ENCODE peak calls at places on chromosomes 4 and X, in ten cellular contexts. H, Q, M, A, Z, P, N, F, V and E are unnamed samples. For H3K9me3, the result is how much of the 10 kb centered on the place peaks cover.

GRCh38 chr4:33998204-33998603 is 2246.1 kb downstream of the ARAP2 start:
- DNase-seq in N (no peak), H (no peak), M (no peak), Z (no peak), V (peak), P (no peak), Q (no peak), A (no peak), F (no peak), E (no peak)

GRCh38 chr4:76199664-76200211 is 13.9 kb downstream of the SCARB2 start:
- DNase-seq in A (no peak), F (no peak), P (no peak), Q (no peak), Z (peak), V (no peak), H (no peak), N (peak), M (no peak), E (no peak)

GRCh38 chr4:1973218-1973617 is 35.6 kb downstream of the NELFA start:
- DNase-seq in H (no peak), V (no peak), M (no peak), Q (no peak), F (no peak), Z (no peak), N (no peak), P (no peak), A (no peak), E (no peak)

GRCh38 chrX:2391869-2392606 is 108.7 kb downstream of the DHRSX start:
- DNase-seq in P (no peak), M (peak), Z (no peak), Q (no peak), F (no peak), A (no peak), H (peak), N (peak), V (no peak), E (no peak)

GRCh38 chr4:112379306-112379705 is 82.1 kb downstream of the ALPK1 start:
- DNase-seq in M (no peak), Z (no peak), A (no peak), V (peak), Q (no peak), H (no peak), P (no peak), F (no peak), N (peak), E (no peak)

GRCh38 chrX:100864967-100865366 is 9.2 kb downstream of the NOX1 start:
- DNase-seq in V (no peak), A (no peak), N (no peak), H (no peak), Q (no peak), P (no peak), F (no peak), Z (no peak), M (peak), E (no peak)

GRCh38 chrX:123924181-123924580 is 37.3 kb upstream of the STAG2 start:
- DNase-seq in N (peak), P (no peak), F (no peak), Z (no peak), A (no peak), V (no peak), Q (no peak), H (no peak), M (no peak), E (no peak)

GRCh38 chr4:16844796-16845586 is 53.5 kb downstream of the LDB2 start:
- DNase-seq in H (no peak), M (no peak), P (no peak), N (peak), Z (no peak), F (no peak), Q (no peak), V (peak), A (no peak), E (no peak)

GRCh38 chrX:84046403-84046984 is 141.5 kb downstream of the RPS6KA6 start:
- DNase-seq in F (no peak), P (no peak), A (no peak), H (no peak), M (peak), N (peak), V (peak), Q (no peak), Z (no peak), E (no peak)

GRCh38 chr4:125313989-125314602 is 659 bp upstream of the FAT4 start:
- DNase-seq in H (no peak), F (peak), P (no peak), A (no peak), V (peak), Q (no peak), Z (no peak), N (peak), M (peak), E (no peak)

GRCh38 chr4:180827193-180827592 is 1416.0 kb upstream of the TENM3 start:
- DNase-seq in A (no peak), M (peak), Q (no peak), Z (no peak), N (peak), H (no peak), P (no peak), V (no peak), F (no peak), E (no peak)

GRCh38 chrX:16023790-16024734 is 99.3 kb upstream of the GRPR start:
- DNase-seq in N (no peak), V (peak), A (no peak), P (no peak), Q (no peak), F (no peak), H (peak), M (peak), Z (no peak), E (no peak)

GRCh38 chr4:39062499-39062898 is 467 bp downstream of the KLHL5 start:
- DNase-seq in P (no peak), V (no peak), F (no peak), M (peak), H (no peak), Z (no peak), Q (no peak), N (no peak), A (no peak), E (no peak)

GRCh38 chr4:24475756-24476155 is 108.6 kb downstream of the DHX15 start:
- DNase-seq in M (no peak), Q (no peak), F (no peak), V (no peak), P (no peak), H (no peak), Z (no peak), A (no peak), N (peak), E (no peak)

GRCh38 chr4:24470681-24471622 is 113.4 kb downstream of the DHX15 start:
- DNase-seq in M (peak), Z (peak), A (no peak), P (no peak), F (peak), V (peak), Q (peak), N (peak), H (no peak), E (no peak)

GRCh38 chr4:24473309-24473721 is 111.0 kb downstream of the DHX15 start:
- DNase-seq in Z (peak), M (peak), N (peak), H (no peak), P (no peak), F (peak), V (peak), Q (no peak), A (no peak), E (no peak)

GRCh38 chr4:24472514-24473308 is 111.6 kb downstream of the DHX15 start:
- DNase-seq in H (peak), M (peak), N (peak), Z (peak), Q (peak), P (peak), A (peak), F (peak), V (peak), E (peak)

DNA sequence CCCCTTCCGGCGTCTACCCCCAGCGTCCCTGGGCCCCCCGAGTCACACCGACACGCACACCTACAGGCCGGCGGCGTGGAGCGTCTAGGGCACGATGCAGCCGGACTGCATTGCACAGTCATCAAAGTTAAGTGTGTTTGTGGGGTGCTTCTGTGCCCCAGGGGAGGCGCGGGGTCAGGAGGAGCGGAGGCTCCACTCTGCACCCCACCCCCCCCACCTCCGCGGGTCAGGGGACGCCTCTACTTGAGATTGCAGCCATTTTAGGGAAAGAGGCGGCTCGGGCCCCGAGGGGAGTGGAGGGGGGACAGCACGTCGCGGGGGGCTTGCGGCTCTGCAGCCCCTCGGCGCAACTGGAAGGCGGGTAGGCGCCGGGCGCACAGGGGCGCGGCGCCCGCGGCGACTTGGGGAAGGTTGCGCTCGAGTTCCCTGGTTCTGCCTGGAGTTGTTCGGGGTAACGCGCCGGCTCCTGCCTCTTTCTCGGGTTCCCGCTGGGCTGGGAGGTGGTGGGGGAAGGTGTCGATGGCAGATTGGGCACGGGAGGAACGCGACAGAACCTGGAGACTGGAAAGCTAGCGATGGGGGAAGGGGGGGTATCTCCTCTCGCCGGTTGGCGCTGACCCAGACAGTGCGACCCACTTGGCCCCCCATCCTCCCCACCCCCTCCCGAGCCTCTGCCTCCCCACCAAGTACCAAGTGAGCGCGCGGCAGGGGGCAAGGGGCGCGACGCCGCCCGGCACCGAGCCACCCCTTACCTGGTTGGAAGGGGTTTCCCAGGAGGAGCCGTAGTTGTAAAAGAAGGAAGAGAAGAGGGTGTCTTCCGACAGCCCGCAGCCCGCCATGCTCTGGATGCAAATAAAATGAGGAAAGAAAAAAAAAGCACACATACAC is 112.5 kb downstream of the DHX15 start:
- DNase-seq in Z (peak), F (peak), Q (no peak), H (no peak), A (no peak), M (peak), N (peak), V (peak), P (no peak), E (no peak)
- H3K4me3 ChIP-seq in Z (peak), F (peak), Q (peak), H (peak), A (peak), M (peak), N (peak), V (peak), P (peak), E (peak)

GRCh38 chr4:155643087-155643486 is 23.6 kb upstream of the GUCY1A1 start:
- DNase-seq in H (no peak), F (no peak), N (no peak), Z (no peak), M (no peak), P (no peak), V (no peak), Q (no peak), A (no peak), E (no peak)

GRCh38 chr4:155639674-155640529 is 26.7 kb upstream of the GUCY1A1 start:
- DNase-seq in N (no peak), P (no peak), A (no peak), Z (no peak), F (no peak), Q (no peak), V (no peak), M (no peak), H (no peak), E (no peak)

GRCh38 chr4:155638195-155638960 is 28.3 kb upstream of the GUCY1A1 start:
- DNase-seq in A (no peak), M (no peak), Q (no peak), H (no peak), P (no peak), F (no peak), Z (no peak), N (no peak), V (no peak), E (no peak)
- H3K9me3 ChIP-seq in A (under half), M (under half), Q (under half), H (under half), P (under half), F (under half), Z (under half), N (under half), V (under half), E (under half)

GRCh38 chr4:37990731-37991130 is 30.5 kb downstream of the PTTG2 start:
- DNase-seq in N (no peak), A (no peak), H (no peak), P (no peak), M (no peak), Z (no peak), F (no peak), V (no peak), Q (no peak), E (no peak)

GRCh38 chr4:37994569-37994968 is 34.4 kb downstream of the PTTG2 start:
- DNase-seq in V (no peak), H (no peak), F (no peak), P (no peak), Q (no peak), A (no peak), M (no peak), N (no peak), Z (no peak), E (no peak)

GRCh38 chr4:37989398-37990260 is 29.4 kb downstream of the PTTG2 start:
- DNase-seq in V (no peak), A (no peak), Q (no peak), Z (no peak), H (no peak), F (no peak), P (no peak), N (no peak), M (no peak), E (no peak)

GRCh38 chr4:37993806-37994205 is 33.6 kb downstream of the PTTG2 start:
- DNase-seq in M (no peak), V (no peak), F (no peak), Z (peak), H (no peak), Q (no peak), A (no peak), P (no peak), N (no peak), E (no peak)

GRCh38 chr4:37991623-37992410 is 31.6 kb downstream of the PTTG2 start:
- DNase-seq in Z (no peak), H (no peak), Q (no peak), N (peak), A (no peak), P (no peak), M (no peak), V (no peak), F (no peak), E (no peak)
- H3K27ac ChIP-seq in Z (no peak), H (no peak), Q (no peak), N (no peak), A (no peak), P (peak), M (no peak), V (no peak), F (peak), E (peak)

DNA sequence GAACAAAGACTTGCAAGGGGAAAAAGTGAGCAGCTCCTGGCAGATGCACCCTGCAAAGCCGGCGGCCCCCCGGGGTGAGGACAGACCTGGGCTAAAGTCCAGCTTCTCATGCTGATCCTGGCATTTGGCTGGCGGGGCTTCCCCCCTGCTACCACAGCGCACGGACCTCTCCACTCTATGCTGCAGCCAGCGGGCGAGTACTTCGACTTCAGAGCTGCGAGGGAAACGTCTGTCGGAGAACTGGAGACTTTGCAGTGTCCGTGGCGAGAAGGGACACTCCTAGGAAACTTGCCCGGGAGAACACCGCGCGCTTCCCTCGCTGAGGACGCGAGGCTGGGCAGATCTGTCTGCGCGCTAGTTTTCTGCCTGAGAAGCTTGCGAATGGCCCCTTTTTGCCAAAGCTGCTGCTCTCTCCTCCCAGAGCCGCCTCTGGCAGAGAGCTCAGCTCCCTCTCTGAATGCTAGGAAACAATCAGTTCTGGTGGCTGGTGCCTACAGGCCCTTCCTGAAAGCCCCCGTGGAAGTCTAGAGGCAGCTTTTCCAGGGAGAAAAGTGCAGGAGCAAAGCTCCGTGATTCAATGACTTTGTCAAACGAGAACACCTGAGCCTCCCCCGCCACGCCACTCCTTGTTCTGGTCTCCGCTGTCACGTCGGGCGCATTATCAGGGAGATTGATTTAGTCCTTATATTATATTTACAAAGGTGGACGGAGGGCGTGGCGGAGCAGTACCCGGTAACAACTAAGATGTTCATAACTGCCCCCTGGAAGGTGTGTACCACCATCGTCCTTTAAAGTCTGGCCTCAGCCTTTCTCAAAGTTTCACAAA is 284.0 kb downstream of the PACRGL start:
- DNase-seq in A (no peak), M (no peak), V (peak), F (no peak), Z (no peak), H (no peak), P (no peak), N (peak), Q (no peak), E (no peak)
- H3K4me3 ChIP-seq in A (no peak), M (no peak), V (peak), F (no peak), Z (no peak), H (no peak), P (no peak), N (peak), Q (no peak), E (peak)